ENCODE peak calls at places on chromosomes 1 and 21, in four cellular contexts. One of them, this sample, is unnamed.
A peak's percentile ranks its signal among the peaks of the same experiment; 100 is the strongest.

GRCh38 chr21:41460578-41461527 is 34.8 kb downstream of the MX1 start:
- DNase-seq in H9: peak; percentile 77
- DNase-seq in A673: peak; percentile 55
- DNase-seq in heart left ventricle: peak; percentile 81
- DNase-seq in this sample: peak; percentile 63

GRCh38 chr1:170424346-170424745 is 107.6 kb upstream of the GORAB start:
- DNase-seq in A673: no peak
- DNase-seq in heart left ventricle: no peak
- DNase-seq in H9: no peak
- DNase-seq in this sample: no peak

GRCh38 chr1:33684346-33685122 is 179.3 kb upstream of the HMGB4 start:
- DNase-seq in heart left ventricle: no peak
- DNase-seq in A673: no peak
- DNase-seq in H9: no peak
- DNase-seq in this sample: peak; percentile 14

GRCh38 chr1:14894811-14895524 is 258.6 kb upstream of the TMEM51 start:
- DNase-seq in H9: peak; percentile 44
- DNase-seq in A673: peak; percentile 79
- DNase-seq in heart left ventricle: no peak
- DNase-seq in this sample: peak; percentile 82

GRCh38 chr1:169601096-169601881 is 15.0 kb upstream of the F5 start:
- DNase-seq in A673: peak; percentile 19
- DNase-seq in H9: no peak
- DNase-seq in heart left ventricle: no peak
- DNase-seq in this sample: no peak

GRCh38 chr1:176043537-176043936 is 163.5 kb downstream of the COP1 start:
- DNase-seq in A673: no peak
- DNase-seq in heart left ventricle: no peak
- DNase-seq in H9: no peak
- DNase-seq in this sample: no peak

GRCh38 chr1:232786845-232787455 is 18.3 kb upstream of the MAP10 start:
- DNase-seq in heart left ventricle: no peak
- DNase-seq in A673: no peak
- DNase-seq in H9: no peak
- DNase-seq in this sample: no peak

GRCh38 chr1:41418868-41419583 is 57.8 kb downstream of the FOXO6 start:
- DNase-seq in heart left ventricle: peak; percentile 82
- DNase-seq in H9: peak; percentile 58
- DNase-seq in A673: no peak
- DNase-seq in this sample: peak; percentile 97

GRCh38 chr1:2635271-2636010 is 2.6 kb upstream of the MMEL1 start:
- DNase-seq in A673: no peak
- DNase-seq in heart left ventricle: peak; percentile 33
- DNase-seq in H9: no peak
- DNase-seq in this sample: no peak

GRCh38 chr1:160046494-160047115 is 14.8 kb upstream of the PIGM start:
- DNase-seq in heart left ventricle: peak; percentile 67
- DNase-seq in A673: peak; percentile 58
- DNase-seq in H9: peak; percentile 68
- DNase-seq in this sample: peak; percentile 68

GRCh38 chr1:12456979-12457378 is 161.0 kb downstream of the DHRS3 start:
- DNase-seq in H9: no peak
- DNase-seq in heart left ventricle: no peak
- DNase-seq in A673: no peak
- DNase-seq in this sample: peak; percentile 65

GRCh38 chr1:117623698-117624097 is 17.9 kb downstream of the TENT5C start:
- DNase-seq in heart left ventricle: no peak
- DNase-seq in H9: no peak
- DNase-seq in A673: no peak
- DNase-seq in this sample: no peak

GRCh38 chr1:164853146-164853545 is 294.2 kb downstream of the PBX1 start:
- DNase-seq in heart left ventricle: no peak
- DNase-seq in H9: no peak
- DNase-seq in A673: no peak
- DNase-seq in this sample: no peak

GRCh38 chr1:17494114-17494729 is 45.3 kb upstream of the ARHGEF10L start:
- DNase-seq in heart left ventricle: peak; percentile 82
- DNase-seq in A673: peak; percentile 84
- DNase-seq in H9: peak; percentile 96
- DNase-seq in this sample: peak; percentile 76

GRCh38 chr1:165629848-165630628 is 996 bp upstream of the MGST3 start:
- DNase-seq in heart left ventricle: no peak
- DNase-seq in H9: peak; percentile 80
- DNase-seq in A673: no peak
- DNase-seq in this sample: no peak

GRCh38 chr21:33362044-33362555 is 37.3 kb downstream of the IFNAR1 start:
- DNase-seq in A673: no peak
- DNase-seq in heart left ventricle: no peak
- DNase-seq in H9: peak; percentile 92
- DNase-seq in this sample: no peak

GRCh38 chr21:35565204-35565611 is 495.1 kb downstream of the SETD4 start:
- DNase-seq in H9: no peak
- DNase-seq in A673: no peak
- DNase-seq in heart left ventricle: peak; percentile 66
- DNase-seq in this sample: peak; percentile 64

GRCh38 chr1:229984310-229984991 is 82.6 kb upstream of the GALNT2 start:
- DNase-seq in A673: no peak
- DNase-seq in heart left ventricle: no peak
- DNase-seq in H9: no peak
- DNase-seq in this sample: no peak

GRCh38 chr1:54546651-54547348 is 1.2 kb upstream of the ACOT11 start:
- DNase-seq in H9: no peak
- DNase-seq in heart left ventricle: no peak
- DNase-seq in A673: no peak
- DNase-seq in this sample: no peak

GRCh38 chr1:20787775-20788488 is 825 bp upstream of the HP1BP3 start:
- DNase-seq in H9: no peak
- DNase-seq in A673: peak; percentile 46
- DNase-seq in heart left ventricle: no peak
- DNase-seq in this sample: peak; percentile 38

GRCh38 chr21:34817821-34818662 is 149.2 kb downstream of the CLIC6 start:
- DNase-seq in H9: no peak
- DNase-seq in heart left ventricle: no peak
- DNase-seq in A673: no peak
- DNase-seq in this sample: no peak

GRCh38 chr21:25646541-25646940 is 7.5 kb downstream of the JAM2 start:
- DNase-seq in H9: no peak
- DNase-seq in heart left ventricle: no peak
- DNase-seq in A673: no peak
- DNase-seq in this sample: no peak

GRCh38 chr1:206725053-206725963 is 40.6 kb downstream of the MAPKAPK2 start:
- DNase-seq in A673: peak; percentile 65
- DNase-seq in H9: peak; percentile 73
- DNase-seq in heart left ventricle: no peak
- DNase-seq in this sample: peak; percentile 42

GRCh38 chr1:20266642-20267041 is 24.0 kb upstream of the VWA5B1 start:
- DNase-seq in A673: no peak
- DNase-seq in heart left ventricle: no peak
- DNase-seq in H9: peak; percentile 46
- DNase-seq in this sample: no peak

GRCh38 chr1:170670751-170671628 is 7.1 kb downstream of the PRRX1 start:
- DNase-seq in heart left ventricle: peak; percentile 64
- DNase-seq in H9: peak; percentile 77
- DNase-seq in A673: no peak
- DNase-seq in this sample: peak; percentile 54

GRCh38 chr1:175887981-175888428 is 144.6 kb upstream of the TNR start:
- DNase-seq in H9: peak; percentile 89
- DNase-seq in A673: peak; percentile 70
- DNase-seq in heart left ventricle: peak; percentile 68
- DNase-seq in this sample: peak; percentile 50

GRCh38 chr1:156657161-156657970 is 15.4 kb downstream of the BCAN start:
- DNase-seq in H9: peak; percentile 84
- DNase-seq in A673: peak; percentile 78
- DNase-seq in heart left ventricle: peak; percentile 88
- DNase-seq in this sample: peak; percentile 60

GRCh38 chr1:57532299-57532698 is 108.4 kb upstream of the DAB1 start:
- DNase-seq in H9: no peak
- DNase-seq in heart left ventricle: no peak
- DNase-seq in A673: no peak
- DNase-seq in this sample: no peak

GRCh38 chr1:168135982-168136708 is 585 bp downstream of the GPR161 start:
- DNase-seq in heart left ventricle: no peak
- DNase-seq in H9: peak; percentile 48
- DNase-seq in A673: peak; percentile 18
- DNase-seq in this sample: peak; percentile 43

GRCh38 chr1:154497026-154497806 is 4.8 kb upstream of the TDRD10 start:
- DNase-seq in A673: no peak
- DNase-seq in H9: no peak
- DNase-seq in heart left ventricle: no peak
- DNase-seq in this sample: no peak

GRCh38 chr1:41611068-41611931 is 126.8 kb upstream of the EDN2 start:
- DNase-seq in H9: no peak
- DNase-seq in heart left ventricle: no peak
- DNase-seq in A673: no peak
- DNase-seq in this sample: no peak

GRCh38 chr1:23801338-23801748 is 789 bp upstream of the GALE start:
- DNase-seq in A673: no peak
- DNase-seq in heart left ventricle: no peak
- DNase-seq in H9: no peak
- DNase-seq in this sample: no peak

GRCh38 chr21:35020902-35021301 is 28.2 kb downstream of the RUNX1 start:
- DNase-seq in A673: no peak
- DNase-seq in H9: no peak
- DNase-seq in heart left ventricle: no peak
- DNase-seq in this sample: peak; percentile 52

GRCh38 chr1:21089299-21089698 is 87.4 kb downstream of the EIF4G3 start:
- DNase-seq in H9: no peak
- DNase-seq in heart left ventricle: no peak
- DNase-seq in A673: no peak
- DNase-seq in this sample: no peak

GRCh38 chr1:54230507-54231339 is 30.8 kb downstream of the MRPL37 start:
- DNase-seq in H9: no peak
- DNase-seq in heart left ventricle: no peak
- DNase-seq in A673: no peak
- DNase-seq in this sample: no peak

DNA sequence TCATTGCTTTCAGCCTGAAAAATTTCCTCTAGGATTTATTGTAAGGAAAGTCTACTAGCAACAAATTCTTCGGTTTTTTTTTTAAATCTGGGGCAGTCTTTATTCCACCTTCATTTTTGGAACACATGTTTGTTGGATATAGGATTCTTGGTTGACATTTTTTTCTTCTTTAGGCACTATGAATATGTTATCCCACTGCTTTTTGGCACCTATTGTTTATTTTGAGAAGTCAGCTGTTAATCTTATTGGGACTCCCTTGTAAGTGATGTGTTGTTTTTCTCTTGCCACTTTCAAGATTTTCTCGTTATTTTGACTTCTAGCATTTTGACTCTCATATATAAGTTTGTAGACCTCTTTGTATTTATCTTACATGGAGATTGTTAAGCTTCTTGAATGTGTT is 99.3 kb downstream of the NPHS2 start:
- DNase-seq in H9: no peak
- DNase-seq in heart left ventricle: no peak
- DNase-seq in A673: no peak
- DNase-seq in this sample: no peak
- H3K9me3 ChIP-seq in H9: peaks cover 27% of the 10 kb centered on the region
- H3K9me3 ChIP-seq in heart left ventricle: peaks cover 24% of the 10 kb centered on the region
- H3K9me3 ChIP-seq in A673: peaks cover 25% of the 10 kb centered on the region
- H3K9me3 ChIP-seq in this sample: peaks cover 32% of the 10 kb centered on the region

GRCh38 chr1:60898987-60899386 is 183.4 kb upstream of the NFIA start:
- DNase-seq in heart left ventricle: no peak
- DNase-seq in A673: no peak
- DNase-seq in H9: no peak
- DNase-seq in this sample: no peak

GRCh38 chr1:60899464-60899863 is 182.9 kb upstream of the NFIA start:
- DNase-seq in H9: no peak
- DNase-seq in heart left ventricle: no peak
- DNase-seq in A673: no peak
- DNase-seq in this sample: no peak

GRCh38 chr1:60897003-60897402 is 185.4 kb upstream of the NFIA start:
- DNase-seq in A673: no peak
- DNase-seq in H9: no peak
- DNase-seq in heart left ventricle: peak; percentile 68
- DNase-seq in this sample: peak; percentile 7

GRCh38 chr1:60895167-60896124 is 186.9 kb upstream of the NFIA start:
- DNase-seq in heart left ventricle: no peak
- DNase-seq in H9: no peak
- DNase-seq in A673: no peak
- DNase-seq in this sample: no peak

DNA sequence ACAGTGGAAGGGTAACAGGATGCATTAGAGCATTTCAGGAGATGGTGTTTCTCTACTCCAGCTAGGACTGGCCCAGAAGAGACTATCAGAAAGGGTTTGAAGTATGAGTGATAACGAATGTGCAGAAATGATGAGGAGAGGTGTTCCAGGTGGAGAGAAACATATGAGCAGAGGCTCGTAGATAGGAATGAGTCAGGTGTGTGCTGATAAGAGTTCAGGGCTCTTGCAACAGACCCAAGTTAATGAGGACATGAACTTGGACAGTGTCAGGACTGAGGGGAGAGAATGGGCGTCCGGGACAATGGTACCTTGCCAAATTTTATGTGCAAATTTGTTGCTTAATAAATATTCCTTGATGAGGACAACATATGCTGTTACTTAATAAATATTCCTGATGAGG is 183.9 kb upstream of the NFIA start:
- DNase-seq in heart left ventricle: no peak
- DNase-seq in A673: no peak
- DNase-seq in H9: no peak
- DNase-seq in this sample: no peak
- H3K9me3 ChIP-seq in heart left ventricle: no peaks in the 10 kb centered on the region
- H3K9me3 ChIP-seq in A673: no peaks in the 10 kb centered on the region
- H3K9me3 ChIP-seq in H9: no peaks in the 10 kb centered on the region
- H3K9me3 ChIP-seq in this sample: no peaks in the 10 kb centered on the region

DNA sequence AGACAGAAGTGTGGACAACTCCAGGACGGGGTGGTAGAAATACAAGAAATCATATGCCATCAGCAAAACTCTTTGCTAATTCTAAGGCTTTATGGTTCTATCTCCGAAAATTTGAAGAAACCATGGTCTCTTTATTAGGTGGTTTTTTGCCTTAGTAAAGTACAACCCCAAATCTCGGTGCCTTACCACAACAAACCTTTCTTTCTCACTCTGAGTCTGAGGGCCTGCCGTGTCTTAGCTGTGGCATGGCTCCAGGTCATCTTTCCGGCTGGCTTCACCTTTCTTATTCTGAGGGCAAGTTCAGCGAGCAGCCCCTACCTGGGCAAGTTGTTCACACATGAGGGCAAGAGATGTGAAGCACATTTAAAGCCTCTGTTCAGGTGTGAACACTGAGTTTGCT is 280.6 kb downstream of the TTLL7 start:
- DNase-seq in H9: no peak
- DNase-seq in A673: no peak
- DNase-seq in heart left ventricle: no peak
- DNase-seq in this sample: no peak
- H3K9me3 ChIP-seq in H9: no peaks in the 10 kb centered on the region
- H3K9me3 ChIP-seq in A673: no peaks in the 10 kb centered on the region
- H3K9me3 ChIP-seq in heart left ventricle: no peaks in the 10 kb centered on the region
- H3K9me3 ChIP-seq in this sample: no peaks in the 10 kb centered on the region

DNA sequence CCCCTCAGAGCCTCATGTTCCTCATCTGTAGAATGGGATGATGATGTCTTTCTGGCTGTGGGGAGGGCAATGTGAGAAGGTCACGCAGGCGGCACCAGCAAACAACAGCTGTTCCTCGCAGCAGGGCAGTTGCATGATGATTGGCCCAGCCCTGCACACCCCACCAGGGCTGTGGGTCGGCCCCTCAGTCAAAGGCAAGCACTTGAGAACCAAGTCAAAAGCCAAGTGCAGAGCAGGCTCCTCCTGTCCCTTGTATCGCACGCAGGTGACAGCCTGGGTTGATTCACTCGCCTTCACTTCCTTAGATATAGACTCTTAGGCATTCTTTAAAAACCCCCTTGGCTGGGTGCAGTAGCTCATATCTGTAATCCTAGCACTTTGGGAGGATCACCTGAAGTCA is 191.9 kb upstream of the C1orf174 start:
- DNase-seq in heart left ventricle: no peak
- DNase-seq in A673: no peak
- DNase-seq in H9: no peak
- DNase-seq in this sample: no peak
- H3K9me3 ChIP-seq in heart left ventricle: peaks cover 12% of the 10 kb centered on the region
- H3K9me3 ChIP-seq in A673: no peaks in the 10 kb centered on the region
- H3K9me3 ChIP-seq in H9: no peaks in the 10 kb centered on the region
- H3K9me3 ChIP-seq in this sample: no peaks in the 10 kb centered on the region

This sample was measured in MG63.